ENCODE peak calls at places on chromosomes 3 and 15, in eight cellular contexts. N is stimulated activated CD8-positive, alpha-beta memory T cell treated with anti-CD3 and anti-CD28 coated beads, Interleukin-7, amount 100 ng/mL, for 1 hour; J is T-helper 1 cell; S is iPS-NIHi11; G is mucosa of gallbladder; D is H4; P is Peyer's patch; I is NCI-H2081. Q is an unnamed sample.

GRCh38 chr3:127997961-127998360 is 54.3 kb upstream of the SEC61A1 start:
- DNase-seq in N (no peak), J (no peak), S (no peak), G (no peak), D (no peak), P (no peak), I (peak), Q (no peak)

GRCh38 chr3:67739851-67740250 is 85.4 kb upstream of the SUCLG2 start:
- DNase-seq in N (no peak), J (no peak), S (no peak), G (no peak), D (no peak), P (no peak), I (no peak), Q (no peak)

GRCh38 chr3:97821413-97821809 is 400 bp upstream of the CRYBG3 start:
- DNase-seq in N (peak), J (peak), S (peak), G (peak), D (no peak), P (peak), I (peak), Q (no peak)

GRCh38 chr3:43162573-43163084 is 56.8 kb upstream of the POMGNT2 start:
- DNase-seq in N (no peak), J (no peak), S (no peak), G (no peak), D (no peak), P (peak), I (no peak), Q (no peak)

GRCh38 chr15:77823736-77824135 is 191.0 kb upstream of the LINGO1 start:
- DNase-seq in N (no peak), J (no peak), S (no peak), G (no peak), D (no peak), P (no peak), I (no peak), Q (no peak)

GRCh38 chr15:45399381-45400212 is 21.3 kb upstream of the GATM start:
- DNase-seq in N (no peak), J (no peak), S (peak), G (no peak), D (peak), P (no peak), I (peak), Q (no peak)

GRCh38 chr15:75348034-75348562 is 1.3 kb downstream of the NEIL1 start:
- DNase-seq in N (no peak), J (no peak), S (no peak), G (no peak), D (no peak), P (no peak), I (no peak), Q (no peak)

GRCh38 chr15:62105266-62105665 is 38.5 kb downstream of the C2CD4A start:
- DNase-seq in N (no peak), J (no peak), S (no peak), G (no peak), D (no peak), P (no peak), I (no peak), Q (no peak)

GRCh38 chr15:64180235-64180824 is 17.5 kb upstream of the PPIB start:
- DNase-seq in N (no peak), J (no peak), S (no peak), G (no peak), D (no peak), P (no peak), I (no peak), Q (peak)

GRCh38 chr3:12483872-12484197 is 445 bp upstream of the TSEN2 start:
- DNase-seq in N (no peak), J (no peak), S (peak), G (no peak), D (no peak), P (no peak), I (peak), Q (no peak)

GRCh38 chr3:196222876-196223595 is 6.7 kb downstream of the SLC51A start:
- DNase-seq in N (no peak), J (no peak), S (no peak), G (no peak), D (no peak), P (no peak), I (no peak), Q (no peak)

GRCh38 chr3:14627815-14628214 is 23.7 kb upstream of the CCDC174 start:
- DNase-seq in N (no peak), J (no peak), S (no peak), G (no peak), D (no peak), P (no peak), I (no peak), Q (no peak)

GRCh38 chr15:101568821-101569555 is 79.5 kb upstream of the PCSK6 start:
- DNase-seq in N (no peak), J (no peak), S (no peak), G (no peak), D (no peak), P (no peak), I (no peak), Q (no peak)

GRCh38 chr15:87416591-87417257 is 839.8 kb downstream of the NTRK3 start:
- DNase-seq in N (no peak), J (no peak), S (no peak), G (no peak), D (no peak), P (no peak), I (no peak), Q (no peak)

GRCh38 chr3:141710888-141711616 is 27.0 kb upstream of the RNF7 start:
- DNase-seq in N (no peak), J (no peak), S (no peak), G (peak), D (peak), P (no peak), I (no peak), Q (no peak)

GRCh38 chr15:90249123-90249863 is at the start of gene TTLL13:
- DNase-seq in N (no peak), J (no peak), S (peak), G (peak), D (peak), P (peak), I (peak), Q (no peak)

GRCh38 chr3:150101016-150101415 is 130.3 kb upstream of the PFN2 start:
- DNase-seq in N (no peak), J (no peak), S (no peak), G (no peak), D (no peak), P (no peak), I (no peak), Q (no peak)

GRCh38 chr3:41365973-41366372 is 166.7 kb downstream of the CTNNB1 start:
- DNase-seq in N (no peak), J (no peak), S (no peak), G (no peak), D (no peak), P (no peak), I (peak), Q (no peak)

GRCh38 chr3:20511863-20512262 is 325.9 kb upstream of the SGO1 start:
- DNase-seq in N (no peak), J (no peak), S (peak), G (no peak), D (peak), P (no peak), I (peak), Q (no peak)

GRCh38 chr15:101066501-101067408 is 147.6 kb downstream of the LRRK1 start:
- DNase-seq in N (no peak), J (no peak), S (no peak), G (no peak), D (no peak), P (no peak), I (no peak), Q (no peak)

Q was measured in GM12878.